ENCODE peak calls at places on chromosomes 4 and X, in eight cellular contexts. One of them, this sample, is unnamed.

GRCh38 chr4:95898226-95898625 is 58.3 kb downstream of the PDHA2 start:
- DNase-seq in NCI-H2081: no peak
- DNase-seq in cardiac muscle cell: no peak
- DNase-seq in progenitor cell of endocrine pancreas: no peak
- DNase-seq in GDM1: no peak
- DNase-seq in AG08396: no peak
- DNase-seq in stimulated activated CD8-positive, alpha-beta memory T cell treated with anti-CD3 and anti-CD28 coated beads, Interleukin-7, amount 100 ng/mL, for 1 hour: no peak
- DNase-seq in NCI-H460: no peak
- DNase-seq in this sample: peak

GRCh38 chr4:5784960-5785611 is 74.1 kb downstream of the EVC start:
- DNase-seq in progenitor cell of endocrine pancreas: no peak
- DNase-seq in AG08396: no peak
- DNase-seq in NCI-H460: no peak
- DNase-seq in stimulated activated CD8-positive, alpha-beta memory T cell treated with anti-CD3 and anti-CD28 coated beads, Interleukin-7, amount 100 ng/mL, for 1 hour: no peak
- DNase-seq in cardiac muscle cell: peak
- DNase-seq in NCI-H2081: no peak
- DNase-seq in GDM1: no peak
- DNase-seq in this sample: no peak

GRCh38 chr4:75432683-75433082 is 81.5 kb downstream of the RCHY1 start:
- DNase-seq in NCI-H2081: no peak
- DNase-seq in NCI-H460: peak
- DNase-seq in GDM1: no peak
- DNase-seq in AG08396: peak
- DNase-seq in stimulated activated CD8-positive, alpha-beta memory T cell treated with anti-CD3 and anti-CD28 coated beads, Interleukin-7, amount 100 ng/mL, for 1 hour: no peak
- DNase-seq in cardiac muscle cell: peak
- DNase-seq in progenitor cell of endocrine pancreas: no peak
- DNase-seq in this sample: no peak

GRCh38 chr4:165635951-165636350 is 237.1 kb upstream of the TLL1 start:
- DNase-seq in GDM1: no peak
- DNase-seq in stimulated activated CD8-positive, alpha-beta memory T cell treated with anti-CD3 and anti-CD28 coated beads, Interleukin-7, amount 100 ng/mL, for 1 hour: no peak
- DNase-seq in NCI-H2081: no peak
- DNase-seq in cardiac muscle cell: no peak
- DNase-seq in progenitor cell of endocrine pancreas: no peak
- DNase-seq in NCI-H460: no peak
- DNase-seq in AG08396: no peak
- DNase-seq in this sample: no peak

GRCh38 chr4:8516996-8517550 is 63.1 kb upstream of the GPR78 start:
- DNase-seq in cardiac muscle cell: no peak
- DNase-seq in progenitor cell of endocrine pancreas: no peak
- DNase-seq in NCI-H460: no peak
- DNase-seq in NCI-H2081: no peak
- DNase-seq in stimulated activated CD8-positive, alpha-beta memory T cell treated with anti-CD3 and anti-CD28 coated beads, Interleukin-7, amount 100 ng/mL, for 1 hour: no peak
- DNase-seq in AG08396: no peak
- DNase-seq in GDM1: no peak
- DNase-seq in this sample: no peak

GRCh38 chr4:6263541-6264540 is 5.8 kb upstream of the WFS1 start:
- DNase-seq in AG08396: peak
- DNase-seq in progenitor cell of endocrine pancreas: no peak
- DNase-seq in cardiac muscle cell: peak
- DNase-seq in NCI-H460: peak
- DNase-seq in NCI-H2081: no peak
- DNase-seq in stimulated activated CD8-positive, alpha-beta memory T cell treated with anti-CD3 and anti-CD28 coated beads, Interleukin-7, amount 100 ng/mL, for 1 hour: no peak
- DNase-seq in GDM1: peak
- DNase-seq in this sample: no peak

GRCh38 chr4:88728146-88728545 is 30.5 kb upstream of the NAP1L5 start:
- DNase-seq in NCI-H2081: no peak
- DNase-seq in cardiac muscle cell: no peak
- DNase-seq in stimulated activated CD8-positive, alpha-beta memory T cell treated with anti-CD3 and anti-CD28 coated beads, Interleukin-7, amount 100 ng/mL, for 1 hour: no peak
- DNase-seq in AG08396: no peak
- DNase-seq in progenitor cell of endocrine pancreas: no peak
- DNase-seq in GDM1: no peak
- DNase-seq in NCI-H460: no peak
- DNase-seq in this sample: no peak

GRCh38 chr4:34850983-34851382 is 1393.3 kb downstream of the ARAP2 start:
- DNase-seq in GDM1: no peak
- DNase-seq in NCI-H2081: no peak
- DNase-seq in progenitor cell of endocrine pancreas: no peak
- DNase-seq in stimulated activated CD8-positive, alpha-beta memory T cell treated with anti-CD3 and anti-CD28 coated beads, Interleukin-7, amount 100 ng/mL, for 1 hour: no peak
- DNase-seq in cardiac muscle cell: no peak
- DNase-seq in NCI-H460: no peak
- DNase-seq in AG08396: no peak
- DNase-seq in this sample: no peak

GRCh38 chr4:135123632-135124031 is 922.0 kb upstream of the PABPC4L start:
- DNase-seq in stimulated activated CD8-positive, alpha-beta memory T cell treated with anti-CD3 and anti-CD28 coated beads, Interleukin-7, amount 100 ng/mL, for 1 hour: no peak
- DNase-seq in AG08396: no peak
- DNase-seq in NCI-H2081: no peak
- DNase-seq in GDM1: no peak
- DNase-seq in cardiac muscle cell: no peak
- DNase-seq in NCI-H460: peak
- DNase-seq in progenitor cell of endocrine pancreas: no peak
- DNase-seq in this sample: no peak

GRCh38 chrX:131828482-131828881 is 194.6 kb upstream of the STK26 start:
- DNase-seq in NCI-H460: no peak
- DNase-seq in stimulated activated CD8-positive, alpha-beta memory T cell treated with anti-CD3 and anti-CD28 coated beads, Interleukin-7, amount 100 ng/mL, for 1 hour: no peak
- DNase-seq in GDM1: no peak
- DNase-seq in NCI-H2081: peak
- DNase-seq in cardiac muscle cell: no peak
- DNase-seq in progenitor cell of endocrine pancreas: no peak
- DNase-seq in AG08396: no peak
- DNase-seq in this sample: no peak

GRCh38 chr4:92522371-92522770 is 218.6 kb downstream of the GRID2 start:
- DNase-seq in progenitor cell of endocrine pancreas: no peak
- DNase-seq in NCI-H460: no peak
- DNase-seq in NCI-H2081: no peak
- DNase-seq in stimulated activated CD8-positive, alpha-beta memory T cell treated with anti-CD3 and anti-CD28 coated beads, Interleukin-7, amount 100 ng/mL, for 1 hour: no peak
- DNase-seq in AG08396: no peak
- DNase-seq in GDM1: no peak
- DNase-seq in cardiac muscle cell: no peak
- DNase-seq in this sample: no peak

GRCh38 chr4:112348488-112349158 is 51.5 kb downstream of the ALPK1 start:
- DNase-seq in AG08396: peak
- DNase-seq in cardiac muscle cell: peak
- DNase-seq in GDM1: no peak
- DNase-seq in NCI-H2081: peak
- DNase-seq in progenitor cell of endocrine pancreas: no peak
- DNase-seq in NCI-H460: peak
- DNase-seq in stimulated activated CD8-positive, alpha-beta memory T cell treated with anti-CD3 and anti-CD28 coated beads, Interleukin-7, amount 100 ng/mL, for 1 hour: no peak
- DNase-seq in this sample: peak

GRCh38 chr4:64713256-64713840 is 304.1 kb upstream of the TECRL start:
- DNase-seq in NCI-H460: peak
- DNase-seq in NCI-H2081: peak
- DNase-seq in AG08396: peak
- DNase-seq in stimulated activated CD8-positive, alpha-beta memory T cell treated with anti-CD3 and anti-CD28 coated beads, Interleukin-7, amount 100 ng/mL, for 1 hour: no peak
- DNase-seq in progenitor cell of endocrine pancreas: no peak
- DNase-seq in GDM1: peak
- DNase-seq in cardiac muscle cell: peak
- DNase-seq in this sample: no peak